ENCODE peak calls at places on chromosome 22, in six cellular contexts. X is thyroid gland, W is GM13977, T is endothelial cell, N is HepG2, H is body of pancreas. Z is an unnamed sample.

GRCh38 chr22:27827586-27828213 is 26.1 kb upstream of the MN1 start:
- DNase-seq in T (no peak), H (no peak), X (no peak), W (no peak), N (no peak), Z (no peak)

GRCh38 chr22:17381237-17381913 is 12.1 kb downstream of the CECR2 start:
- DNase-seq in H (no peak), N (peak), T (no peak), X (no peak), W (no peak), Z (no peak)

GRCh38 chr22:23888615-23889401 is 5.4 kb upstream of the MIF start:
- DNase-seq in T (no peak), N (peak), H (no peak), X (no peak), W (no peak), Z (no peak)

GRCh38 chr22:49630448-49630946 is 197.2 kb downstream of the BRD1 start:
- DNase-seq in N (no peak), X (no peak), W (no peak), T (no peak), H (no peak), Z (no peak)

GRCh38 chr22:32879550-32879949 is 78.0 kb downstream of the TIMP3 start:
- DNase-seq in X (no peak), W (no peak), H (no peak), N (no peak), T (no peak), Z (no peak)

GRCh38 chr22:40263191-40263590 is 83.1 kb upstream of the ADSL start:
- DNase-seq in X (no peak), T (peak), W (peak), H (no peak), N (no peak), Z (no peak)

GRCh38 chr22:20965104-20965887 is 1.8 kb upstream of the AIFM3 start:
- DNase-seq in N (no peak), T (no peak), X (peak), W (peak), H (no peak), Z (no peak)

GRCh38 chr22:18068381-18068988 is 9.3 kb upstream of the PEX26 start:
- DNase-seq in X (no peak), W (no peak), T (no peak), H (no peak), N (peak), Z (no peak)

GRCh38 chr22:28816994-28817530 is 16.7 kb upstream of the XBP1 start:
- DNase-seq in W (no peak), N (no peak), X (no peak), T (no peak), H (no peak), Z (no peak)

GRCh38 chr22:50112151-50113118 is 22.6 kb downstream of the MOV10L1 start:
- DNase-seq in X (no peak), W (no peak), H (no peak), N (no peak), T (peak), Z (no peak)

GRCh38 chr22:48968201-48968959 is 859.3 kb downstream of the BRD1 start:
- DNase-seq in T (peak), X (no peak), N (peak), H (peak), W (no peak), Z (peak)

GRCh38 chr22:39719559-39720450 is 149.3 kb downstream of the CACNA1I start:
- DNase-seq in T (no peak), N (no peak), X (no peak), W (no peak), H (no peak), Z (no peak)

GRCh38 chr22:46027219-46028068 is 50.5 kb upstream of the WNT7B start:
- DNase-seq in W (no peak), N (peak), T (no peak), H (peak), X (peak), Z (no peak)
- TF ChIP-seq CTCF in W (no peak), N (peak), T (no peak), H (peak), X (no peak), Z (no peak)

GRCh38 chr22:25766418-25766817 is 24.4 kb downstream of the MYO18B start:
- DNase-seq in N (no peak), X (no peak), H (no peak), W (no peak), T (no peak), Z (no peak)

GRCh38 chr22:25763239-25763777 is 21.3 kb downstream of the MYO18B start:
- DNase-seq in H (no peak), X (no peak), T (no peak), W (no peak), N (no peak), Z (no peak)

GRCh38 chr22:25765016-25765367 is 23.0 kb downstream of the MYO18B start:
- DNase-seq in H (no peak), T (no peak), W (no peak), N (no peak), X (no peak), Z (no peak)

GRCh38 chr22:25765801-25766200 is 23.8 kb downstream of the MYO18B start:
- DNase-seq in N (no peak), T (no peak), X (no peak), H (no peak), W (no peak), Z (no peak)

GRCh38 chr22:25764270-25765015 is 22.5 kb downstream of the MYO18B start:
- DNase-seq in N (no peak), H (no peak), W (no peak), X (no peak), T (no peak), Z (no peak)
- TF ChIP-seq CTCF in N (peak), H (no peak), W (no peak), X (no peak), T (no peak), Z (no peak)

GRCh38 chr22:37896939-37897338 is 9.2 kb upstream of the MICALL1 start:
- DNase-seq in N (no peak), H (no peak), T (no peak), X (no peak), W (no peak), Z (no peak)
- TF ChIP-seq CTCF in N (no peak), H (no peak), T (no peak), X (no peak), W (no peak), Z (no peak)

GRCh38 chr22:47434336-47435203 is 672.1 kb downstream of the TBC1D22A start:
- DNase-seq in W (no peak), X (no peak), H (no peak), N (no peak), T (no peak), Z (peak)
- TF ChIP-seq CTCF in W (no peak), X (no peak), H (no peak), N (no peak), T (no peak), Z (no peak)

GRCh38 chr22:35575116-35575748 is 34.6 kb downstream of the RASD2 start:
- DNase-seq in W (no peak), X (no peak), T (no peak), N (no peak), H (no peak), Z (no peak)
- TF ChIP-seq CTCF in W (no peak), X (no peak), T (no peak), N (no peak), H (no peak), Z (no peak)

GRCh38 chr22:30212996-30213441 is 33.5 kb downstream of the LIF start:
- DNase-seq in W (no peak), N (no peak), T (no peak), H (no peak), X (peak), Z (no peak)

GRCh38 chr22:30210235-30210831 is 36.2 kb downstream of the LIF start:
- DNase-seq in W (peak), T (no peak), H (peak), N (peak), X (no peak), Z (no peak)

GRCh38 chr22:30211124-30211820 is 35.3 kb downstream of the LIF start:
- DNase-seq in N (no peak), H (no peak), X (no peak), T (no peak), W (no peak), Z (no peak)

GRCh38 chr22:30214703-30215405 is 31.7 kb downstream of the LIF start:
- DNase-seq in T (no peak), N (no peak), W (no peak), H (no peak), X (peak), Z (no peak)

DNA sequence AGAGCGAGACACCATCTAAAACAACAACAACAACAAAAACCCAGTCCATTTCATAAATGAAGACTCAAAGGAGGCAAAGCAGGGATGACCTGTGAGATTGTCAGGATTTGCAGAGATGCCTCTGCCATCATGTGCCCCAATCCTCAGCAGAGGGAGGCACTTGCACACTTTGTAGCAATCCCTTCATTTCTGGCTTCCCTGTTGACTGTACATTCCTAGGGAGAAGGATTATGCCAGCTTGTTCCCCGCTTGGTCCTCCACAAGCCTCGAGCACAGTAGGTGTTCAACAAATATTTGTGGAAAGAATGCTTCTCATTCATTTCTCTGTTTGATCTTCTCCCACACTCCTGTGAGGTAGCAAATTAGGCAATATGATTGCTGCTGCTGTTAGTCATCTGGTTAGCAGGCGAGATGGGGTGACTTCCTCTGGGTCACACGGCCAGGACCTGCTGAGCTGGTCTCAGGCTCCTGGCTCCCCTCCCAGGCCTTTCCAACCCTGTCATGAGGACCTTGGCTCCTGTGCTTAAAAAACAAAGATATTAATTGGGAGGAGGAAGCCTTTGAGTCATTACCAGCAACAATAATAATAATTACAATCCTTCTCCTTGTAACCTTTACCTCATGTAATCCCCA is 34.1 kb downstream of the LIF start:
- DNase-seq in N (peak), T (no peak), H (peak), X (peak), W (no peak), Z (no peak)
- TF ChIP-seq CTCF in N (peak), T (no peak), H (no peak), X (no peak), W (no peak), Z (no peak)

DNA sequence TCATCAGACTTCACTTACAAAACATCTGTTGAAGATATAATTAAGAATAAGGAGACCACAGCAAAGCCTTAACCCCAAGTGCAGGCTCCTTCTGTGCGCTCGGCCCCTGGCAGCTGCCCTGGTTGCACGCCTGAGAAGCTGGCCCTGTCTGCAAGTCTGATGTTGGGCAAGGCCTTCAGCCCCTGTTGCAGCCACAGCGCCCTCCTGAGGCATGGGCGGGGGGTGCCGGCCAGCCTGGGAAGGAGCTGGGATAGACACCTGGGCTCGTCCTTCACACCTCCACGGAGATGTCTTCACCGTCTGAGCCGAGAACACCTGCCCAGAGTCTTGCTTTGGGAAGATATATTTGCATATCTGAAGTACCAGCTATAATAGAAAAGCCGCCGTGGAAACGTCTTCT is 104.1 kb downstream of the MPPED1 start:
- DNase-seq in W (no peak), H (no peak), N (no peak), T (peak), X (no peak), Z (no peak)
- TF ChIP-seq CTCF in W (peak), H (no peak), N (no peak), T (no peak), X (no peak), Z (no peak)

DNA sequence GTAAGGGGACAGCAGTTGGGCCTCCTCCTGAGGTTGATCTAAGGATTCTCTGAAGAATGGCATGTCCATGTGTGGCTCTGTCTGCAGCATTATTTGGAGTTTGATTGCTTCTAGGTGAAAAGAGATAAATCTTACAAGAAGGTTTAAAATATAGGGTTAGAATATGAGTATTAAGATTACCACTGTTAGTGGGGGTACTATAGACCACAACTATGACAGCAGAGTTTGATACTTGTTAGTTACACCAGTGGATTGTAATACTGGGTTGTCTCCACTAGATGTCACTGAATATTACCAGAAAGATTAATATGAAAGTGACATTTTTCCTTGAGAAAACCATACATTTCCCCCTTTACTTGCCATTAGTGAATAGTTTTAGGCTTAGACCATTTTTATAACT is 47.9 kb downstream of the ZNF280B start:
- DNase-seq in N (peak), H (no peak), T (no peak), X (no peak), W (no peak), Z (no peak)
- TF ChIP-seq CTCF in N (peak), H (no peak), T (peak), X (no peak), W (no peak), Z (peak)